ENCODE peak calls at places on chromosomes 3 and 15, in nine cellular contexts. H is substantia nigra; O is activated CD8-positive, alpha-beta memory T cell treated with anti-CD3 and anti-CD28 coated beads, Interleukin-2, amount 50 U/mL, for 4 hours; D is activated effector memory CD4-positive, alpha-beta T cell treated with Interleukin-2 at 50 U/mL for 16 hours; Q is NCI-H1092 treated with DMSO at 0.1 percent for 48 hours; C is left lung; P is astrocyte of the spinal cord; J is ovary; K is thoracic aorta. G is an unnamed sample.

GRCh38 chr15:49831206-49831965 is 210.5 kb downstream of the DTWD1 start:
- DNase-seq in H (no peak), O (no peak), D (no peak), Q (no peak), C (no peak), P (peak; percentile 91), J (no peak), K (no peak), G (no peak)

GRCh38 chr3:169268286-169268776 is 395.2 kb downstream of the MECOM start:
- DNase-seq in H (no peak), O (no peak), D (no peak), Q (peak; percentile 73), C (no peak), P (no peak), J (no peak), K (no peak), G (no peak)

GRCh38 chr15:49815937-49816336 is 195.1 kb downstream of the DTWD1 start:
- DNase-seq in H (no peak), O (no peak), D (no peak), Q (no peak), C (no peak), P (peak; percentile 88), J (no peak), K (no peak), G (peak; percentile 4)

GRCh38 chr3:140093742-140094141 is 158.8 kb downstream of the CLSTN2 start:
- DNase-seq in H (no peak), O (no peak), D (no peak), Q (peak; percentile 91), C (peak; percentile 54), P (peak; percentile 78), J (peak; percentile 64), K (peak; percentile 52), G (no peak)

GRCh38 chr3:61666615-61667320 is 105.4 kb downstream of the PTPRG start:
- DNase-seq in H (no peak), O (no peak), D (no peak), Q (no peak), C (no peak), P (no peak), J (no peak), K (no peak), G (no peak)

GRCh38 chr15:100759698-100760356 is 119.8 kb upstream of the ALDH1A3 start:
- DNase-seq in H (no peak), O (no peak), D (no peak), Q (no peak), C (no peak), P (peak; percentile 36), J (no peak), K (no peak), G (no peak)

GRCh38 chr3:164208026-164208425 is 870.3 kb downstream of the SI start:
- DNase-seq in H (no peak), O (no peak), D (no peak), Q (no peak), C (no peak), P (no peak), J (no peak), K (no peak), G (no peak)

GRCh38 chr3:143628971-143629370 is 219.3 kb downstream of the SLC9A9 start:
- DNase-seq in H (no peak), O (no peak), D (no peak), Q (no peak), C (no peak), P (peak; percentile 50), J (no peak), K (no peak), G (no peak)

GRCh38 chr3:42892169-42892568 is 13.8 kb upstream of the ZNF662 start:
- DNase-seq in H (no peak), O (no peak), D (no peak), Q (no peak), C (no peak), P (no peak), J (no peak), K (no peak), G (no peak)